ENCODE peak calls at places on chromosome 18, in four cellular contexts. L, S, G and D are unnamed samples.

GRCh38 chr18:48842259-48843061 is 108.3 kb downstream of the SMAD7 start:
- DNase-seq in G (no peak), S (no peak), L (no peak), D (no peak)

GRCh38 chr18:46497129-46497528 is 159.9 kb downstream of the LOXHD1 start:
- DNase-seq in L (no peak), G (no peak), S (no peak), D (no peak)

GRCh38 chr18:36675076-36675475 is 153.7 kb downstream of the TPGS2 start:
- DNase-seq in S (no peak), L (no peak), G (no peak), D (no peak)

GRCh38 chr18:49619792-49620191 is 57.9 kb downstream of the LIPG start:
- DNase-seq in G (peak), S (no peak), L (no peak), D (no peak)

GRCh38 chr18:3466872-3467271 is 16.9 kb downstream of the TGIF1 start:
- DNase-seq in L (no peak), G (no peak), S (no peak), D (no peak)

GRCh38 chr18:76390452-76391035 is 104.5 kb downstream of the ZNF516 start:
- DNase-seq in S (no peak), L (no peak), G (no peak), D (no peak)

GRCh38 chr18:40215981-40216380 is 1739.1 kb upstream of the PIK3C3 start:
- DNase-seq in S (no peak), L (no peak), G (no peak), D (no peak)

GRCh38 chr18:28015671-28016070 is 161.3 kb downstream of the CDH2 start:
- DNase-seq in G (no peak), S (no peak), L (no peak), D (no peak)

GRCh38 chr18:77088977-77089795 is 43.4 kb downstream of the MBP start:
- DNase-seq in G (no peak), S (no peak), L (no peak), D (no peak)

GRCh38 chr18:72692086-72692485 is 147.9 kb upstream of the CBLN2 start:
- DNase-seq in L (no peak), S (no peak), G (no peak), D (no peak)

GRCh38 chr18:80244956-80245730 is 2.2 kb downstream of the PARD6G start:
- DNase-seq in S (no peak), G (peak), L (no peak), D (no peak)

GRCh38 chr18:77702686-77703085 is 453.0 kb downstream of the GALR1 start:
- DNase-seq in S (no peak), L (no peak), G (no peak), D (no peak)

GRCh38 chr18:26961805-26962204 is 96.3 kb upstream of the AQP4 start:
- DNase-seq in L (no peak), G (no peak), S (no peak), D (no peak)

GRCh38 chr18:78908462-78908861 is 71.2 kb upstream of the SALL3 start:
- DNase-seq in L (no peak), G (no peak), S (no peak), D (no peak)

GRCh38 chr18:12159446-12159845 is 65.8 kb downstream of the ANKRD62 start:
- DNase-seq in G (peak), S (peak), L (no peak), D (peak)